ENCODE peak calls at places on chromosomes 5 and 9, in seven cellular contexts. One of them, this sample, is unnamed.
A peak's percentile ranks its signal among the peaks of the same experiment; 100 is the strongest.

GRCh38 chr5:134242146-134242545 is 16.3 kb upstream of the PPP2CA start:
- DNase-seq in SK-N-SH: no peak
- DNase-seq in H1: no peak
- DNase-seq in T47D: peak; percentile 25
- DNase-seq in K562: no peak
- DNase-seq in HepG2: peak; percentile 67
- DNase-seq in GM12878: no peak
- DNase-seq in this sample: no peak

GRCh38 chr9:36207546-36208012 is 16.9 kb downstream of the CLTA start:
- DNase-seq in SK-N-SH: no peak
- DNase-seq in H1: no peak
- DNase-seq in T47D: no peak
- DNase-seq in K562: no peak
- DNase-seq in HepG2: peak; percentile 53
- DNase-seq in GM12878: no peak
- DNase-seq in this sample: no peak

GRCh38 chr9:131410051-131410491 is 16.2 kb downstream of the PRRC2B start:
- DNase-seq in SK-N-SH: no peak
- DNase-seq in H1: no peak
- DNase-seq in T47D: no peak
- DNase-seq in K562: no peak
- DNase-seq in HepG2: no peak
- DNase-seq in GM12878: no peak
- DNase-seq in this sample: no peak

GRCh38 chr5:4628645-4629385 is 511.3 kb upstream of the ADAMTS16 start:
- DNase-seq in SK-N-SH: no peak
- DNase-seq in H1: no peak
- DNase-seq in T47D: no peak
- DNase-seq in K562: no peak
- DNase-seq in HepG2: no peak
- DNase-seq in GM12878: no peak
- DNase-seq in this sample: no peak

GRCh38 chr5:68683632-68684035 is 410.2 kb upstream of the SLC30A5 start:
- DNase-seq in SK-N-SH: no peak
- DNase-seq in H1: no peak
- DNase-seq in T47D: peak; percentile 46
- DNase-seq in K562: no peak
- DNase-seq in HepG2: no peak
- DNase-seq in GM12878: no peak
- DNase-seq in this sample: peak; percentile 80

GRCh38 chr9:20684865-20685696 is 1.0 kb downstream of the FOCAD start:
- DNase-seq in SK-N-SH: no peak
- DNase-seq in H1: no peak
- DNase-seq in T47D: no peak
- DNase-seq in K562: no peak
- DNase-seq in HepG2: no peak
- DNase-seq in GM12878: no peak
- DNase-seq in this sample: no peak

GRCh38 chr5:144465441-144465840 is 294.8 kb downstream of the KCTD16 start:
- DNase-seq in SK-N-SH: no peak
- DNase-seq in H1: no peak
- DNase-seq in T47D: no peak
- DNase-seq in K562: no peak
- DNase-seq in HepG2: no peak
- DNase-seq in GM12878: no peak
- DNase-seq in this sample: no peak

GRCh38 chr5:65017636-65018035 is 248.9 kb downstream of the CWC27 start:
- DNase-seq in SK-N-SH: no peak
- DNase-seq in H1: no peak
- DNase-seq in T47D: no peak
- DNase-seq in K562: no peak
- DNase-seq in HepG2: no peak
- DNase-seq in GM12878: no peak
- DNase-seq in this sample: no peak

GRCh38 chr9:5671711-5672353 is 42.9 kb downstream of the RIC1 start:
- DNase-seq in SK-N-SH: no peak
- DNase-seq in H1: no peak
- DNase-seq in T47D: peak; percentile 5
- DNase-seq in K562: no peak
- DNase-seq in HepG2: no peak
- DNase-seq in GM12878: peak; percentile 17
- DNase-seq in this sample: peak; percentile 78

GRCh38 chr5:35626108-35626507 is 8.4 kb downstream of the SPEF2 start:
- DNase-seq in SK-N-SH: no peak
- DNase-seq in H1: no peak
- DNase-seq in T47D: no peak
- DNase-seq in K562: no peak
- DNase-seq in HepG2: no peak
- DNase-seq in GM12878: no peak
- DNase-seq in this sample: no peak

GRCh38 chr9:134377976-134378375 is 51.7 kb downstream of the RXRA start:
- DNase-seq in SK-N-SH: peak; percentile 71
- DNase-seq in H1: no peak
- DNase-seq in T47D: peak; percentile 83
- DNase-seq in K562: no peak
- DNase-seq in HepG2: no peak
- DNase-seq in GM12878: no peak
- DNase-seq in this sample: no peak

GRCh38 chr5:127878174-127878750 is 175.1 kb downstream of the CCDC192 start:
- DNase-seq in SK-N-SH: peak; percentile 12
- DNase-seq in H1: peak; percentile 67
- DNase-seq in T47D: peak; percentile 83
- DNase-seq in K562: peak; percentile 26
- DNase-seq in HepG2: peak; percentile 36
- DNase-seq in GM12878: no peak
- DNase-seq in this sample: peak; percentile 62

GRCh38 chr9:26893030-26893676 is 551 bp upstream of the CAAP1 start:
- DNase-seq in SK-N-SH: no peak
- DNase-seq in H1: no peak
- DNase-seq in T47D: no peak
- DNase-seq in K562: no peak
- DNase-seq in HepG2: no peak
- DNase-seq in GM12878: no peak
- DNase-seq in this sample: no peak

GRCh38 chr5:164555809-164556208 is 1050.4 kb downstream of the MAT2B start:
- DNase-seq in SK-N-SH: no peak
- DNase-seq in H1: no peak
- DNase-seq in T47D: no peak
- DNase-seq in K562: no peak
- DNase-seq in HepG2: no peak
- DNase-seq in GM12878: no peak
- DNase-seq in this sample: no peak

GRCh38 chr9:109568089-109568488 is 70.0 kb upstream of the PTPN3 start:
- DNase-seq in SK-N-SH: no peak
- DNase-seq in H1: no peak
- DNase-seq in T47D: no peak
- DNase-seq in K562: no peak
- DNase-seq in HepG2: no peak
- DNase-seq in GM12878: no peak
- DNase-seq in this sample: no peak

GRCh38 chr9:137147091-137147792 is 8.3 kb downstream of the GRIN1 start:
- DNase-seq in SK-N-SH: no peak
- DNase-seq in H1: no peak
- DNase-seq in T47D: no peak
- DNase-seq in K562: no peak
- DNase-seq in HepG2: no peak
- DNase-seq in GM12878: no peak
- DNase-seq in this sample: no peak

GRCh38 chr9:17578911-17579793 is at the start of gene SH3GL2:
- DNase-seq in SK-N-SH: peak; percentile 70
- DNase-seq in H1: peak; percentile 92
- DNase-seq in T47D: no peak
- DNase-seq in K562: no peak
- DNase-seq in HepG2: no peak
- DNase-seq in GM12878: no peak
- DNase-seq in this sample: no peak

DNA sequence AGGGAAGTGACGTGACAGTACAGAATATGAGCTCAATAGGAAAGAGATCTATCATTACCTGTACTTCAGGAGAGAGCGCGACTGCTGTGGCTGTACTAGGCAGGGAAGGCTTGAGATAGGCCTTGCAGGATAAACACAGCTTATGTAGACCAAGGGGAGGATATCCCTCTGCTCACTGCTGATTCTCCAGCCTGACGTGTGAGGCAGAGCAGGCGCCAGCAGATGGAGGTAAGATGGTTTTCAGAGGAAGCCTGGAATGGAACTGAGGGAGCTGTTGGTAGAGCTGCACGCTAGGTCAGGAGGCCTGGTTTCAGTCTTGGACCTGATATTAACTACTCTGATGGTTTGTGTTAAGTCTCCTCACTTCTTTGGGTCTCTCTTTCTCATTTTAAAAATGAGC is 291.4 kb downstream of the YTHDC2 start:
- DNase-seq in SK-N-SH: no peak
- DNase-seq in H1: no peak
- DNase-seq in T47D: no peak
- DNase-seq in K562: no peak
- DNase-seq in HepG2: no peak
- DNase-seq in GM12878: no peak
- DNase-seq in this sample: no peak
- TF ChIP-seq JUND in SK-N-SH: no peak
- TF ChIP-seq JUND in H1: no peak
- TF ChIP-seq JUND in T47D: no peak
- TF ChIP-seq JUND in K562: no peak
- TF ChIP-seq JUND in HepG2: no peak
- TF ChIP-seq JUND in GM12878: no peak
- TF ChIP-seq JUND in this sample: no peak

GRCh38 chr5:38462972-38463633 is 93.3 kb downstream of the LIFR start:
- DNase-seq in SK-N-SH: no peak
- DNase-seq in H1: no peak
- DNase-seq in T47D: peak; percentile 38
- DNase-seq in K562: no peak
- DNase-seq in HepG2: no peak
- DNase-seq in GM12878: no peak
- DNase-seq in this sample: no peak
- TF ChIP-seq JUND in SK-N-SH: no peak
- TF ChIP-seq JUND in H1: no peak
- TF ChIP-seq JUND in T47D: no peak
- TF ChIP-seq JUND in K562: no peak
- TF ChIP-seq JUND in HepG2: no peak
- TF ChIP-seq JUND in GM12878: no peak
- TF ChIP-seq JUND in this sample: peak; percentile 34

DNA sequence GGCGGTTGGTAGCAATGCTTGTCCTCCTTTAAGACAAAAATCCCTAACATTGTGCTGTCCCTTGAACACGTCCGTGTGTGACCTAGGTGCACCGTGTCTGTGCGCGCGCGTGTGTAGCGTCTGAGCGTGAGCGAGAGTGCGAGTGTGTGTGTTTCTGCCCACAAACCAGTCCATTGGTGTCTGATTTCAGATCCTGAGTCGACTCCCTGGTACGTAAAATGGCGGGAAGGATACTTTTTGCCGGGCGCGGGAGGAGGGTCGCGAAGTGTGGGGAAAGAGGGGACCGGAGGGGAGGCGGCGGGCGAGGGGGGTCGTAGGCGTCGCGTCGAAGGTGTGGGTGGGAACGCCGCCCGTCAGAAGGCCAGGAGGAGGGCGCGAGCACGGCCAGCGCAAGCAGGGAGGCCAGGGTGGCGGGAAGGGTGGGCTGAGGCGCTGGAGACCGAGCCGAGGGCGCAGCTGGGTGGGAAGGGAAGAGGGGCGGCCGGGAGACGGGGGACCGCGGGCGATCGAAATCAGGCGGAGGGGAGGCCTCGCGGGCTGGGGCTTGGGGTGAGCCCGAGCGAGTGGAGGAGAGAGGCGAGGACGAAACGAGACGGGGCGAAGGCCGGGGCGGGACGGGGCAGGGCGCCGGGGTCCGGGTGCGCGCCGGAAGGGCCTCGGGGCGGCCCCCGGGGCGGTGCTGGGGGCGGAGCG is 8.8 kb downstream of the OTP start:
- DNase-seq in SK-N-SH: no peak
- DNase-seq in H1: peak; percentile 81
- DNase-seq in T47D: no peak
- DNase-seq in K562: no peak
- DNase-seq in HepG2: no peak
- DNase-seq in GM12878: no peak
- DNase-seq in this sample: no peak
- TF ChIP-seq JUND in SK-N-SH: no peak
- TF ChIP-seq JUND in H1: no peak
- TF ChIP-seq JUND in T47D: no peak
- TF ChIP-seq JUND in K562: no peak
- TF ChIP-seq JUND in HepG2: no peak
- TF ChIP-seq JUND in GM12878: no peak
- TF ChIP-seq JUND in this sample: no peak

DNA sequence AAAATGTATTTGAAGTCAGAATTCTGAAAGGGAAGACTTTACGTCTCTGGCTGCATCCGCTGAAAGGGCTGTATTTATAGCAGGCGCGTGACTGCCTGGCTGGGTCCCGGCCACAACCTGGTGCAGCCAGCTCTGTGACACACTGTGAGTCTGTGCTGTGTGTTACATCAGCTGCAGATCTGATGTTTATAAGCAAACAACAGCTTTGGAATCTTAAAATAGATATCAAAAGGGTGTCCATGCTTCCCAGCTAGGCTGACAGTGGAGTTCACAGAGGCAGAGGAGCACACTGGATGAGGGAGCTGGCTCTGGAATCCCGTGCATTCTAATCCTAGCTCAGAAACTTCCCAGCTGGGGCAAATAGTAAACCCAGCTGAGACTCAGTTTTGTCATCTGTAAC is 433.4 kb upstream of the BRINP1 start:
- DNase-seq in SK-N-SH: no peak
- DNase-seq in H1: peak; percentile 47
- DNase-seq in T47D: peak; percentile 4
- DNase-seq in K562: no peak
- DNase-seq in HepG2: no peak
- DNase-seq in GM12878: no peak
- DNase-seq in this sample: no peak
- TF ChIP-seq JUND in SK-N-SH: no peak
- TF ChIP-seq JUND in H1: no peak
- TF ChIP-seq JUND in T47D: no peak
- TF ChIP-seq JUND in K562: no peak
- TF ChIP-seq JUND in HepG2: no peak
- TF ChIP-seq JUND in GM12878: no peak
- TF ChIP-seq JUND in this sample: no peak

DNA sequence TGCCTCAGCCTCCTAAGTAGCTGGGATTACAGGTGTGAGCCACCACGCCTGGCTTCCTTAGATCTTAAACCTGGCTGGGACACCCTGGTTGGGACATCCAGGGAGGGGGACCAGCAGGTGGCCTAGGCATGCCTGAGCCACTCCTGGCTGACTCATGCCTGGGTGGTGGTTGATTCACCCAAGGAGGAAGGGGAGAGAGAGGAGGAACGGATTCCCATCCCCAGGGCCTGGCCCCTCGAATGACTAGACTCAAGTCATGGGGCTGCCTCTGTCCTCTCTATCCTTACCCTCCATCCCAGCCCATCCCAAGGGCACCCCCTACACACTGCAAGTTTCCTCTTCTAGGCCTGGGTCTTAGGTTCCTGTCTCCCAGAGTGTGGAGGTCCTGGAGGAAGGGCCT is 12.7 kb downstream of the EEIG1 start:
- DNase-seq in SK-N-SH: no peak
- DNase-seq in H1: no peak
- DNase-seq in T47D: peak; percentile 54
- DNase-seq in K562: no peak
- DNase-seq in HepG2: no peak
- DNase-seq in GM12878: no peak
- DNase-seq in this sample: peak; percentile 81
- TF ChIP-seq JUND in SK-N-SH: no peak
- TF ChIP-seq JUND in H1: no peak
- TF ChIP-seq JUND in T47D: no peak
- TF ChIP-seq JUND in K562: peak; percentile 49
- TF ChIP-seq JUND in HepG2: no peak
- TF ChIP-seq JUND in GM12878: no peak
- TF ChIP-seq JUND in this sample: no peak

GRCh38 chr9:2180171-2180570 is 165.0 kb downstream of the SMARCA2 start:
- DNase-seq in SK-N-SH: no peak
- DNase-seq in H1: no peak
- DNase-seq in T47D: no peak
- DNase-seq in K562: no peak
- DNase-seq in HepG2: no peak
- DNase-seq in GM12878: no peak
- DNase-seq in this sample: no peak
- TF ChIP-seq JUND in SK-N-SH: no peak
- TF ChIP-seq JUND in H1: no peak
- TF ChIP-seq JUND in T47D: no peak
- TF ChIP-seq JUND in K562: no peak
- TF ChIP-seq JUND in HepG2: no peak
- TF ChIP-seq JUND in GM12878: no peak
- TF ChIP-seq JUND in this sample: no peak